ENCODE peak calls at places on chromosomes 6 and 20, in four cellular contexts. N is iris pigment epithelial cell, L is progenitor cell of endocrine pancreas, D is amniotic stem cell. G is an unnamed sample.

GRCh38 chr6:146620655-146621054 is 21.9 kb downstream of the ADGB start:
- DNase-seq in D (no peak), N (peak), L (no peak), G (peak)

GRCh38 chr20:10200329-10200728 is 18.3 kb upstream of the SNAP25 start:
- DNase-seq in D (no peak), N (no peak), L (no peak), G (no peak)

GRCh38 chr6:158789115-158789917 is 29.9 kb downstream of the EZR start:
- DNase-seq in N (no peak), L (no peak), D (no peak), G (no peak)

GRCh38 chr6:151765444-151765886 is 42.0 kb upstream of the ESR1 start:
- DNase-seq in N (peak), L (no peak), D (peak), G (peak)

GRCh38 chr6:23728707-23729106 is 397.3 kb upstream of the NRSN1 start:
- DNase-seq in L (no peak), N (no peak), D (no peak), G (no peak)

GRCh38 chr6:54194067-54194466 is 82.8 kb downstream of the MLIP start:
- DNase-seq in L (no peak), N (peak), D (peak), G (peak)

GRCh38 chr6:153167026-153167891 is 36.2 kb upstream of the RGS17 start:
- DNase-seq in N (peak), D (peak), L (no peak), G (peak)

GRCh38 chr20:2010533-2010932 is 16.7 kb upstream of the PDYN start:
- DNase-seq in L (no peak), D (no peak), N (no peak), G (no peak)

GRCh38 chr20:60986757-60987156 is 265.3 kb upstream of the CDH4 start:
- DNase-seq in D (no peak), L (no peak), N (no peak), G (no peak)

GRCh38 chr6:4599924-4600323 is 176.3 kb upstream of the CDYL start:
- DNase-seq in D (no peak), N (peak), L (no peak), G (peak)

GRCh38 chr6:11700118-11700718 is 78.4 kb downstream of the ADTRP start:
- DNase-seq in L (no peak), N (peak), D (peak), G (peak)

GRCh38 chr6:75151013-75151412 is 54.8 kb downstream of the COL12A1 start:
- DNase-seq in L (no peak), D (no peak), N (no peak), G (peak)

GRCh38 chr6:19535351-19535750 is 301.8 kb upstream of the ID4 start:
- DNase-seq in D (no peak), N (no peak), L (no peak), G (no peak)

GRCh38 chr20:20872420-20872819 is 160.0 kb upstream of the RALGAPA2 start:
- DNase-seq in L (no peak), N (no peak), D (no peak), G (no peak)

GRCh38 chr20:47676219-47676721 is 109.0 kb downstream of the SULF2 start:
- DNase-seq in D (no peak), L (no peak), N (no peak), G (no peak)

GRCh38 chr6:166866839-166867637 is 89.3 kb downstream of the RNASET2 start:
- DNase-seq in D (no peak), N (no peak), L (no peak), G (no peak)

GRCh38 chr6:150680510-150680909 is 80.8 kb downstream of the PLEKHG1 start:
- DNase-seq in L (no peak), N (no peak), D (no peak), G (no peak)

GRCh38 chr6:69624944-69625343 is 171.9 kb downstream of the LMBRD1 start:
- DNase-seq in L (no peak), D (no peak), N (peak), G (no peak)

GRCh38 chr6:6003334-6004146 is 3.2 kb downstream of the NRN1 start:
- DNase-seq in L (no peak), N (no peak), D (no peak), G (no peak)

GRCh38 chr6:110310861-110311446 is 47.2 kb downstream of the METTL24 start:
- DNase-seq in N (no peak), L (no peak), D (no peak), G (no peak)

GRCh38 chr6:31907158-31907813 is 5.4 kb upstream of the ZBTB12 start:
- DNase-seq in N (peak), D (no peak), L (no peak), G (peak)

GRCh38 chr6:130167655-130168054 is 55.1 kb downstream of the SAMD3 start:
- DNase-seq in N (peak), D (no peak), L (no peak), G (peak)

GRCh38 chr6:44052419-44053011 is 74.7 kb downstream of the MRPL14 start:
- DNase-seq in D (no peak), N (peak), L (no peak), G (peak)

GRCh38 chr20:1934578-1935573 is 39.7 kb downstream of the SIRPA start:
- DNase-seq in N (peak), D (no peak), L (no peak), G (peak)

GRCh38 chr6:7138921-7139358 is 31.2 kb downstream of the RREB1 start:
- DNase-seq in N (no peak), D (no peak), L (peak), G (peak)

GRCh38 chr6:149231786-149232185 is 85.7 kb upstream of the TAB2 start:
- DNase-seq in D (no peak), L (no peak), N (peak), G (no peak)

GRCh38 chr20:59300341-59301081 is at the start of gene EDN3:
- DNase-seq in L (no peak), N (peak), D (no peak), G (no peak)

GRCh38 chr6:129340983-129341382 is 369.0 kb downstream of the ARHGAP18 start:
- DNase-seq in D (no peak), L (no peak), N (peak), G (peak)

GRCh38 chr6:84728602-84729001 is 35.8 kb downstream of the TBX18 start:
- DNase-seq in L (no peak), N (peak), D (no peak), G (peak)

GRCh38 chr6:146902846-146903245 is 301.4 kb upstream of the STXBP5 start:
- DNase-seq in L (no peak), D (no peak), N (no peak), G (peak)

GRCh38 chr20:10984899-10985298 is 311.1 kb upstream of the JAG1 start:
- DNase-seq in N (peak), L (no peak), D (no peak), G (peak)

GRCh38 chr20:3613821-3614440 is 49.3 kb downstream of the GFRA4 start:
- DNase-seq in D (peak), N (peak), L (no peak), G (no peak)

GRCh38 chr6:15501806-15502450 is 160.9 kb downstream of the DTNBP1 start:
- DNase-seq in N (peak), L (no peak), D (no peak), G (peak)

GRCh38 chr6:64553414-64553813 is 917.8 kb downstream of the PHF3 start:
- DNase-seq in N (no peak), D (no peak), L (no peak), G (no peak)

GRCh38 chr20:61376541-61377231 is 124.6 kb downstream of the CDH4 start:
- DNase-seq in N (no peak), D (no peak), L (no peak), G (no peak)

GRCh38 chr6:161417712-161418457 is 144.0 kb upstream of the AGPAT4 start:
- DNase-seq in D (no peak), L (no peak), N (peak), G (peak)

GRCh38 chr6:131029661-131030297 is 33.3 kb downstream of the EPB41L2 start:
- DNase-seq in D (peak), L (no peak), N (peak), G (peak)